ENCODE peak calls at places on chromosomes 13 and 19, in eight cellular contexts. S, W, H, Y, Q, M, O and J are unnamed samples.

GRCh38 chr13:25215253-25215575 is 43.1 kb upstream of the AMER2 start:
- DNase-seq in Q (no peak), S (no peak), W (no peak), O (no peak), Y (no peak), H (no peak), M (no peak), J (no peak)

GRCh38 chr19:47247308-47247990 is 8.9 kb upstream of the CCDC9 start:
- DNase-seq in W (peak; percentile 68), Y (peak; percentile 69), H (peak; percentile 82), M (peak; percentile 88), O (peak; percentile 89), Q (peak; percentile 78), S (peak; percentile 78), J (peak; percentile 65)

GRCh38 chr19:28468701-28469459 is 744.1 kb downstream of the UQCRFS1 start:
- DNase-seq in W (no peak), O (no peak), Q (peak; percentile 38), S (peak; percentile 71), H (peak; percentile 37), Y (no peak), M (peak; percentile 58), J (no peak)

GRCh38 chr19:1098177-1099051 is 3.2 kb upstream of the POLR2E start:
- DNase-seq in W (no peak), M (no peak), O (no peak), Q (no peak), S (no peak), Y (no peak), H (peak; percentile 89), J (no peak)

GRCh38 chr19:776549-776948 is 20.7 kb upstream of the PTBP1 start:
- DNase-seq in O (no peak), Q (no peak), W (no peak), S (no peak), M (no peak), Y (no peak), H (no peak), J (no peak)

GRCh38 chr13:79030513-79030912 is 371.6 kb upstream of the OBI1 start:
- DNase-seq in M (no peak), W (no peak), S (no peak), H (no peak), Q (no peak), Y (no peak), O (no peak), J (no peak)

GRCh38 chr19:39350156-39350555 is 7.9 kb downstream of the SAMD4B start:
- DNase-seq in M (no peak), S (no peak), O (no peak), Q (no peak), Y (no peak), W (no peak), H (no peak), J (no peak)

GRCh38 chr19:33868821-33869412 is 72.2 kb downstream of the KCTD15 start:
- DNase-seq in Q (peak; percentile 31), O (no peak), W (no peak), S (no peak), H (no peak), Y (no peak), M (no peak), J (no peak)

GRCh38 chr19:29708553-29709439 is 6.3 kb downstream of the C19orf12 start:
- DNase-seq in H (no peak), W (no peak), Q (no peak), O (peak; percentile 80), Y (no peak), S (no peak), M (no peak), J (no peak)

GRCh38 chr19:34452671-34453253 is 24.6 kb downstream of the UBA2 start:
- DNase-seq in O (no peak), W (no peak), M (no peak), H (no peak), Q (no peak), S (no peak), Y (no peak), J (no peak)

GRCh38 chr13:100608906-100609305 is 20.3 kb upstream of the GGACT start:
- DNase-seq in Q (no peak), Y (no peak), M (no peak), W (no peak), S (no peak), H (no peak), O (no peak), J (no peak)

GRCh38 chr13:31380728-31381127 is 181.0 kb downstream of the B3GLCT start:
- DNase-seq in H (no peak), Q (no peak), O (no peak), M (no peak), S (no peak), Y (no peak), W (no peak), J (no peak)

DNA sequence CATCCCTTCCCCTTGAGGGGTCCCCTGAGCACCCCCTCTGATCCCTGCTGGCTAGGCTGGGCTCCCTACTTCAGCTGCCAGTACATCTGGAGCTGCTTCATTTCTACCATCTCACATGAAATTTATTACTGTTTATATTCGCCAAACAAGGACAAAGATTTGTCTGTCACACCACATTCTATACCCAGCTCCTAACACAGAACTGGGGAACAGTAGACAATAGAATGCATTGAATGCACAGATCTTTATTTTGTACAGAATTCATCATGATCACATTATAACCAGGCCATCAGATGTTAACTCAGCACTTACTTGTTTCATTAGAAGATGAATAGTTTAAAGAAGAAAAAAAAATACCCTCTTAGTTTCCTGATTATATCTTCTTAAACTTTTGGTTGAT is 159.4 kb downstream of the KLF5 start:
- DNase-seq in M (no peak), S (no peak), W (no peak), H (no peak), Q (no peak), O (no peak), Y (no peak), J (no peak)
- H3K27ac ChIP-seq in M (no peak overlapping the region), S (no peak overlapping the region), W (no peak overlapping the region), H (no peak overlapping the region), Q (no peak overlapping the region), O (no peak overlapping the region), Y (no peak overlapping the region), J (no peak overlapping the region)

DNA sequence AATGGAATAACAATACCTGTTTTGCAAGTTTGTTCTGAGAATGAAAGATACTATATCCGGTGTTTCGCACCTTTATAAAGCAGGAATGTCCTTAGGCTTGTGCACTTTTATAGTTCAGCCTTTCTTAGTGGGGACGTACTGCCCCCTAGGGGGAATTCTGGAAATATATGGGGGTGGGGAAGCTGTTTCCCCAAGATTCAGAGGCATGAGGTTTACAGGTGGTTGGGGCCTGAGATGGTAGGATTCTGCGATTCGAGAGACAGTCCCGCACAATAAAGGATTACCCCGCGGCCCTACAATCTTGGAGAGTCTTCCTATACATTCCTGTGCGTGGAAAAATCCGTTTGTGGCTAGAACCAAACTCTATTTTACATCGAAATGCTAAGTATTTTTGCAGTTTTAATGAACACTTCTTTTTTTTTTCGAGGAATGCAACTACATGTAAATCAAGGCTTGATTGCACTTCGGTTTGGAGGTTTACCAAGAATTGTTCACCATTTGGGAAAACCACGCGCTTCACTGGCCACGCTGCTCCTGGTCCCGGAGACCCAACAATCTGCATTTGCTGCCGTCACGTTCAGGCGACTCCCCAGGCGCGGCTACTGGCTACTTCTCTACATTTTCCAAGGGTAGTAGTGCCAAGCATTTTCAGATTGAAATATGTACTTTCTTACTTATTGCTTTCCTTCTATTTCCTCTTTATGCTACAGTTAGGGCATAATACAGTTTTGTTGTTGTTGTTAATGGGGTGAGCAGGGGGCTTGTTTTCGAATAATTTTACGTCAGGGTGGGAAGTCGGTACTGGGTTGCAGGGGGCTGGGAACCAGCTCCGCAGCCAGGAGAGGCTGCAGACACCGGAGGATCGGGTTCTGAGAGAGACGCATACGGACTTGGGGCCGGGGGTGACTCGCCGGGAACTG is 830 bp downstream of the NEK5 start:
- DNase-seq in Y (peak; percentile 27), H (peak; percentile 59), S (peak; percentile 64), O (no peak), Q (peak; percentile 73), W (peak; percentile 58), M (peak; percentile 66), J (peak; percentile 72)
- H3K27ac ChIP-seq in Y (no peak overlapping the region), H (no peak overlapping the region), S (no peak overlapping the region), O (no peak overlapping the region), Q (no peak overlapping the region), W (no peak overlapping the region), M (no peak overlapping the region), J (no peak overlapping the region)

DNA sequence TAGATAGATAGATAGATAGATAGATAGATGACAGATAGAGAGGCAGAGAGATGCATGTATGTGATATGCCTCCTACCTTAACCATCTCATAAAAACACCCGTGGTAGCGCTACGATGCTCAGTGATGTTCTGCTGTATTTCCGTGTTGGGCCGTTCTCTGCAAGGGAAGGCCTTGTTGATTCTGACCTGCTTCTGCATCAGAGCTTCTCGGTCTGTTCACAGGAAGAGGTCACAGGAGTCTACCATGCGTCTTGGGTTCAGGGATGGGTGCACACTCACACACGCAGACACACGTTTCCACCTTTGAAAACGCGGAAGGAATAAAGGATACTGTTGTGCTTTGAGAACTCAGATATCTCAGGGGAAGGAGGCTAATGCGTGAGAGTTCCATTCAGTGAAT is 316.9 kb downstream of the TEX29 start:
- DNase-seq in M (no peak), S (no peak), Q (no peak), Y (no peak), H (no peak), W (no peak), O (no peak), J (no peak)
- H3K27ac ChIP-seq in M (no peak overlapping the region), S (no peak overlapping the region), Q (no peak overlapping the region), Y (no peak overlapping the region), H (no peak overlapping the region), W (no peak overlapping the region), O (no peak overlapping the region), J (no peak overlapping the region)

GRCh38 chr13:98333481-98333880 is 156.4 kb upstream of the RNF113B start:
- DNase-seq in S (no peak), M (no peak), O (no peak), Q (no peak), H (no peak), W (no peak), Y (no peak), J (no peak)
- H3K27ac ChIP-seq in S (no peak overlapping the region), M (no peak overlapping the region), O (no peak overlapping the region), Q (no peak overlapping the region), H (no peak overlapping the region), W (no peak overlapping the region), Y (no peak overlapping the region), J (no peak overlapping the region)

DNA sequence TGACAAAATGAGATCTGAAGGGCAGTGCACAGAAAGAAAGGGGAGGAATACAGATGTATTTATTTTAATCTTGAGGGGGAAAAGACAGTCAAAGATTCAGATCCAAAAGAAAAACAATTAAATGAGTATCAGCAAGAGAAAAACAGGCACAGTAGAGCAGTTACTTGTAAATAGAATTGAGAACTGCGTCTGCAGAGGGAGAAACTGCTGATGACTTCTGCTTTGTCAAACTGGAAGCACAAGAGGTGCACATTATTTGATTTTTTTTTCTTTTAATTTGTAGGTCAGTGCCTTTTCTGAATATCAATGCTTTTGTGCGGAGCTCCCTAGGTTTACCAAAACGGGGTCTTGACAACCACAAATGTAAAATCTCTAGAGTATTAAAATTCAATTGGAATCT is 37.3 kb downstream of the EFNB2 start:
- DNase-seq in H (no peak), Y (no peak), M (no peak), S (no peak), Q (no peak), O (no peak), W (no peak), J (no peak)
- H3K27ac ChIP-seq in H (peak overlapping the region; percentile 82), Y (no peak overlapping the region), M (no peak overlapping the region), S (no peak overlapping the region), Q (no peak overlapping the region), O (peak overlapping the region; percentile 48), W (no peak overlapping the region), J (no peak overlapping the region)

GRCh38 chr19:51364200-51365106 is 1.7 kb downstream of the ETFB start:
- DNase-seq in Y (no peak), S (no peak), M (no peak), Q (no peak), O (peak; percentile 26), W (no peak), H (no peak), J (no peak)
- H3K27ac ChIP-seq in Y (no peak overlapping the region), S (no peak overlapping the region), M (no peak overlapping the region), Q (no peak overlapping the region), O (peak overlapping the region; percentile 89), W (no peak overlapping the region), H (no peak overlapping the region), J (no peak overlapping the region)